ENCODE peak calls at places on chromosomes 6 and 20, in five cellular contexts. Y is Ammon's horn; B is breast epithelium; A is HFF-Myc; X is activated CD4-positive, CD25-positive, alpha-beta regulatory T cell. N is an unnamed sample.

GRCh38 chr20:60206259-60206658 is 248.0 kb downstream of the CDH26 start:
- DNase-seq in B (no peak), X (no peak), Y (no peak), A (no peak), N (no peak)

GRCh38 chr6:100730581-100730980 is 150.5 kb downstream of the ASCC3 start:
- DNase-seq in X (no peak), A (no peak), B (no peak), Y (no peak), N (no peak)

GRCh38 chr6:169654590-169655391 is 47.0 kb downstream of the WDR27 start:
- DNase-seq in A (no peak), B (peak; percentile 64), X (peak; percentile 60), Y (peak; percentile 87), N (peak; percentile 82)

GRCh38 chr6:27168108-27168507 is 79.4 kb upstream of the PRSS16 start:
- DNase-seq in B (no peak), A (no peak), Y (no peak), X (no peak), N (no peak)

GRCh38 chr6:106895703-106896040 is 78.9 kb downstream of the CD24 start:
- DNase-seq in B (no peak), A (no peak), X (no peak), Y (no peak), N (no peak)

GRCh38 chr6:20186981-20187380 is 25.3 kb downstream of the MBOAT1 start:
- DNase-seq in X (no peak), Y (no peak), A (no peak), B (no peak), N (no peak)

GRCh38 chr6:88135578-88136114 is 30.5 kb downstream of the CNR1 start:
- DNase-seq in Y (no peak), B (no peak), X (no peak), A (no peak), N (no peak)

GRCh38 chr20:329325-329695 is 4.0 kb downstream of the SOX12 start:
- DNase-seq in B (no peak), X (no peak), Y (no peak), A (no peak), N (no peak)

GRCh38 chr6:25056130-25056529 is 120.4 kb upstream of the RIPOR2 start:
- DNase-seq in X (peak; percentile 4), A (no peak), B (no peak), Y (no peak), N (no peak)

GRCh38 chr6:22575190-22575589 is 5.8 kb downstream of the HDGFL1 start:
- DNase-seq in Y (no peak), X (no peak), B (no peak), A (no peak), N (no peak)

GRCh38 chr20:58630063-58630462 is 21.0 kb upstream of the STX16 start:
- DNase-seq in Y (no peak), B (no peak), A (no peak), X (no peak), N (no peak)

GRCh38 chr20:57708694-57709673 is 831 bp downstream of the PMEPA1 start:
- DNase-seq in Y (peak; percentile 33), X (no peak), B (no peak), A (no peak), N (peak; percentile 65)

GRCh38 chr6:31356216-31356945 is 598 bp downstream of the HLA-B start:
- DNase-seq in X (no peak), A (no peak), Y (no peak), B (no peak), N (peak; percentile 56)

GRCh38 chr6:168039301-168039700 is 39.7 kb downstream of the FRMD1 start:
- DNase-seq in B (no peak), X (no peak), A (no peak), Y (no peak), N (no peak)

GRCh38 chr6:3410385-3411360 is 46.2 kb downstream of the SLC22A23 start:
- DNase-seq in A (peak; percentile 14), Y (peak; percentile 70), X (peak; percentile 18), B (no peak), N (peak; percentile 61)

GRCh38 chr20:22848364-22848763 is 186.7 kb upstream of the SSTR4 start:
- DNase-seq in X (no peak), A (no peak), Y (no peak), B (no peak), N (no peak)

GRCh38 chr20:21512634-21513180 is 1.2 kb downstream of the NKX2-2 start:
- DNase-seq in A (no peak), X (no peak), B (no peak), Y (peak; percentile 50), N (no peak)

GRCh38 chr6:44321210-44321609 is 8.1 kb upstream of the AARS2 start:
- DNase-seq in X (no peak), A (no peak), B (no peak), Y (no peak), N (no peak)

GRCh38 chr20:420721-421574 is 12.8 kb downstream of the RBCK1 start:
- DNase-seq in A (no peak), Y (no peak), B (no peak), X (no peak), N (no peak)

GRCh38 chr6:157659536-157660271 is 163.3 kb upstream of the SNX9 start:
- DNase-seq in Y (no peak), X (no peak), A (no peak), B (peak; percentile 48), N (no peak)

GRCh38 chr6:129489215-129489765 is 220.7 kb downstream of the ARHGAP18 start:
- DNase-seq in A (no peak), B (no peak), X (no peak), Y (no peak), N (no peak)

GRCh38 chr20:60070791-60071190 is 112.6 kb downstream of the CDH26 start:
- DNase-seq in X (no peak), A (no peak), Y (no peak), B (no peak), N (no peak)

GRCh38 chr20:33217052-33217451 is at the start of gene BPIFA3:
- DNase-seq in A (no peak), X (no peak), Y (no peak), B (no peak), N (no peak)

GRCh38 chr6:135637701-135638100 is 140.2 kb upstream of the AHI1 start:
- DNase-seq in X (no peak), A (no peak), Y (no peak), B (no peak), N (no peak)

GRCh38 chr6:143139239-143139784 is 78.6 kb downstream of the AIG1 start:
- DNase-seq in B (no peak), A (no peak), X (no peak), Y (no peak), N (no peak)

GRCh38 chr6:169959129-169960002 is 207.9 kb downstream of the ERMARD start:
- DNase-seq in Y (no peak), X (peak; percentile 44), A (no peak), B (peak; percentile 52), N (no peak)

GRCh38 chr20:34703573-34704176 is 469 bp upstream of the TP53INP2 start:
- DNase-seq in Y (no peak), X (no peak), B (peak; percentile 58), A (no peak), N (no peak)

GRCh38 chr20:32792316-32792715 is 27.4 kb upstream of the MAPRE1 start:
- DNase-seq in A (no peak), B (no peak), X (no peak), Y (peak; percentile 31), N (no peak)

GRCh38 chr6:46097381-46097780 is 32.4 kb upstream of the ENPP4 start:
- DNase-seq in Y (no peak), X (no peak), B (no peak), A (no peak), N (no peak)

GRCh38 chr20:38997622-38998021 is 35.5 kb downstream of the DHX35 start:
- DNase-seq in A (no peak), B (no peak), X (no peak), Y (no peak), N (no peak)

GRCh38 chr20:63628246-63628975 is 1.5 kb upstream of the GMEB2 start:
- DNase-seq in Y (no peak), X (no peak), A (peak; percentile 59), B (no peak), N (peak; percentile 70)

GRCh38 chr6:141685416-141685815 is 447.3 kb upstream of the GJE1 start:
- DNase-seq in X (no peak), A (no peak), Y (no peak), B (no peak), N (no peak)

GRCh38 chr6:6610031-6610591 is 21.6 kb downstream of the LY86 start:
- DNase-seq in X (no peak), B (no peak), Y (peak; percentile 44), A (no peak), N (no peak)

GRCh38 chr20:32325706-32326506 is 32.2 kb upstream of the ASXL1 start:
- DNase-seq in Y (no peak), X (no peak), B (no peak), A (peak; percentile 15), N (no peak)

GRCh38 chr20:41869261-41869660 is 251.1 kb upstream of the CHD6 start:
- DNase-seq in B (no peak), A (no peak), X (no peak), Y (no peak), N (no peak)